ENCODE peak calls at places on chromosomes 6 and 20, in four cellular contexts. N, Z, F and E are unnamed samples.

GRCh38 chr6:17491416-17492142 is 98.2 kb downstream of the CAP2 start:
- DNase-seq in N (no peak), F (no peak), Z (no peak), E (no peak)

GRCh38 chr20:58087567-58087858 is 140.9 kb downstream of the ANKRD60 start:
- DNase-seq in Z (no peak), F (no peak), N (no peak), E (no peak)

GRCh38 chr6:7727951-7728854 is 2.3 kb downstream of the BMP6 start:
- DNase-seq in N (peak; percentile 19), F (no peak), Z (no peak), E (no peak)

GRCh38 chr6:10733863-10734262 is 11.0 kb downstream of the TMEM14C start:
- DNase-seq in Z (no peak), F (no peak), N (peak; percentile 69), E (no peak)

GRCh38 chr6:142545147-142545546 is 243.3 kb downstream of the ADGRG6 start:
- DNase-seq in N (no peak), F (no peak), Z (no peak), E (no peak)

GRCh38 chr6:137717074-137718073 is 149.7 kb upstream of the TNFAIP3 start:
- DNase-seq in Z (no peak), F (no peak), N (peak; percentile 89), E (no peak)

GRCh38 chr20:23640018-23640872 is 2.5 kb upstream of the CST3 start:
- DNase-seq in Z (no peak), N (no peak), F (no peak), E (no peak)

GRCh38 chr6:139490482-139490881 is 116.0 kb upstream of the CITED2 start:
- DNase-seq in N (no peak), F (peak; percentile 15), Z (no peak), E (no peak)

GRCh38 chr20:62768815-62769287 is 27.4 kb upstream of the MRGBP start:
- DNase-seq in Z (no peak), F (no peak), N (no peak), E (no peak)

GRCh38 chr20:31515072-31515774 is 981 bp downstream of the HM13 start:
- DNase-seq in Z (no peak), N (no peak), F (no peak), E (no peak)

GRCh38 chr6:167030222-167031072 is 31.2 kb downstream of the CEP43 start:
- DNase-seq in Z (no peak), F (no peak), N (no peak), E (no peak)

GRCh38 chr6:74755196-74755595 is 450.7 kb downstream of the COL12A1 start:
- DNase-seq in Z (no peak), F (no peak), N (no peak), E (no peak)

GRCh38 chr6:74749211-74750142 is 456.4 kb downstream of the COL12A1 start:
- DNase-seq in Z (no peak), F (no peak), N (peak; percentile 61), E (peak; percentile 52)

GRCh38 chr6:74753883-74754600 is 451.8 kb downstream of the COL12A1 start:
- DNase-seq in Z (no peak), N (no peak), F (no peak), E (no peak)

GRCh38 chr6:74755748-74756147 is 450.1 kb downstream of the COL12A1 start:
- DNase-seq in Z (no peak), F (no peak), N (no peak), E (no peak)

GRCh38 chr6:74752303-74752702 is 453.6 kb downstream of the COL12A1 start:
- DNase-seq in N (no peak), Z (no peak), F (no peak), E (no peak)
- TF ChIP-seq CTCF in N (no peak), Z (peak; percentile 30), F (peak; percentile 7), E (no peak)

GRCh38 chr20:49985157-49985556 is 2.4 kb downstream of the SNAI1 start:
- DNase-seq in Z (no peak), F (no peak), N (no peak), E (no peak)
- H3K4me3 ChIP-seq in Z (no peak overlapping the region), F (peak overlapping the region; percentile 94), N (no peak overlapping the region), E (peak overlapping the region; percentile 86)

DNA sequence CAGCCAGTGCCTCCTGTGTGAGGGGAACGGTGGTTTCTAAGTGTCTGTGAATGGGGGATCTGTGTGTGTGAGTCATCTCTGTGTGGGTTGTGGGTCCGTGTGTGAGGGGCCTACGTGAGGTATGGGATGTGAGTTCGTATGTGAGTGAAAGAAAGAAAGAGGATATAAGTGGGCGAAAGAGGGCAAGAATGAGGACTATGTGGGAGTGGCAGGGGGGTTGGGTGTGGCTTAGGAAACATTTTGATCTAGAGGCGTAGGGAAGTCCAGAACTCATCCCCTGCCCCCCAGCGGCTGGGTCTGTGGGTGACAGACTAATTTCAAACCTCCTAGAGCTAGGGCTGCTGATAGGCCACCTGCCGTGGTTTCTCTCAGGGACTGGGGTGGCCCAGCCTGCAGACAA is 35.5 kb downstream of the DHX35 start:
- DNase-seq in F (no peak), Z (no peak), N (no peak), E (no peak)
- TF ChIP-seq CTCF in F (no peak), Z (no peak), N (no peak), E (no peak)

DNA sequence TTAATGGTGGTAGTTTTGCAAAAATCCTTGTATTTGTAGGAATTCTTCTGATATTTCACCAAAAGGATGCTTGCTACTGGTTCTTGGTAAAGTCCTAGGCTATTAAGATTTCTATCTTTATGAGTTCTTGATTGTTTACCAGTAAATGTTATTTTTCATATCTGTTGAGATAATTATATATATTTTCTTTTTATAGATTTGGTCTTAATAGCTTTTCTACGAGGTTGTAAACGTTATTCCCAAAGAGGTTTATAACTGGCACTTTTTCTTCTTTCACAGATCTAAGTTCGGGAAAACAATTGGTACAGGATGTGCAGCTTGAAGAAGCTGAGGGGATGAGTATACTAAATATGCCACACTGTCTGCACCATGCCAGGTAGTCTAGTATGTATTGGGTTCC is 55.1 kb upstream of the HBS1L start:
- DNase-seq in N (no peak), F (no peak), Z (no peak), E (no peak)
- H3K4me3 ChIP-seq in N (no peak overlapping the region), F (no peak overlapping the region), Z (no peak overlapping the region), E (no peak overlapping the region)

GRCh38 chr6:101961357-101961756 is 567.8 kb downstream of the GRIK2 start:
- DNase-seq in Z (no peak), N (no peak), F (no peak), E (no peak)
- TF ChIP-seq CTCF in Z (peak; percentile 12), N (no peak), F (no peak), E (no peak)

GRCh38 chr6:32153252-32153834 is 598 bp upstream of the PPT2 start:
- DNase-seq in Z (no peak), F (no peak), N (peak; percentile 50), E (no peak)

GRCh38 chr6:32151131-32151884 is 431 bp downstream of the PRRT1 start:
- DNase-seq in F (no peak), N (no peak), Z (no peak), E (no peak)

GRCh38 chr6:32153835-32154513 is at the start of gene PPT2:
- DNase-seq in Z (peak; percentile 90), N (peak; percentile 88), F (peak; percentile 75), E (peak; percentile 54)

GRCh38 chr6:32151885-32152311 is at the start of gene PRRT1:
- DNase-seq in F (no peak), N (no peak), Z (no peak), E (no peak)

GRCh38 chr6:32152414-32153251 is 894 bp upstream of the PRRT1 start:
- DNase-seq in F (no peak), N (peak; percentile 38), Z (no peak), E (no peak)
- H3K4me3 ChIP-seq in F (peak overlapping the region; percentile 96), N (peak overlapping the region; percentile 94), Z (peak overlapping the region; percentile 93), E (peak overlapping the region; percentile 90)

DNA sequence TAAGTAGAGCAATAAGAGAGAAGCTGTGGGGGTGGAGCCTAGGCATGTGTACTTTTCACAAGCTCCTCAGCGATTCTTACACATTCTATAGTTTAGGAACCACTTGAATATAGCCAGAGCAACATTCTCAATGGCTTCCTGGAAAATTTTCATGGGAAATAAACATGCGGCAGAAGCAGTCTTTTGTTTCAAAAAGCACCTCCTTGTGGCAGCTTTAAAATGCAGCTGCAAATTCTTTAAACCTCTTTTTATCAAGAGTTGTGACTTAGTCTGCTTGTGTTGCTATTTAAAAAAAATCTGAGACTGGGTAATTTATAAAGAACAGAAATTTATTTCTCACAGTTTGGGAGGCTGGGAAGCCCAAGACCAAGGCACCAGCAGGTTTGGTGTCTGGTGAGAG is 23.8 kb downstream of the NKX2-2 start:
- DNase-seq in Z (no peak), F (no peak), N (no peak), E (no peak)
- TF ChIP-seq CTCF in Z (peak; percentile 29), F (no peak), N (peak; percentile 34), E (no peak)

GRCh38 chr20:36851490-36851889 is 24.4 kb upstream of the TLDC2 start:
- DNase-seq in F (no peak), N (no peak), Z (no peak), E (no peak)
- H3K4me3 ChIP-seq in F (no peak overlapping the region), N (no peak overlapping the region), Z (no peak overlapping the region), E (no peak overlapping the region)